ENCODE peak calls at places on chromosome 14, in nine cellular contexts. C is ovary, A is upper lobe of right lung, O is lung, X is H1, R is dorsolateral prefrontal cortex, P is K562, I is kidney epithelial cell, L is colonic mucosa. G is an unnamed sample.
A peak's percentile ranks its signal among the peaks of the same experiment; 100 is the strongest.

GRCh38 chr14:83566567-83566966 is 1963.4 kb upstream of the FLRT2 start:
- DNase-seq in P (no peak), A (no peak), O (no peak), C (no peak), L (no peak), R (no peak), X (no peak), I (no peak), G (no peak)

GRCh38 chr14:77660754-77661153 is 44.3 kb upstream of the SPTLC2 start:
- DNase-seq in P (no peak), C (no peak), O (no peak), I (peak; percentile 56), L (no peak), A (no peak), R (no peak), X (no peak), G (peak; percentile 27)

GRCh38 chr14:97771340-97772045 is 974.3 kb downstream of the VRK1 start:
- DNase-seq in C (no peak), L (no peak), R (no peak), O (no peak), A (no peak), I (no peak), P (no peak), X (no peak), G (no peak)

GRCh38 chr14:100403802-100404201 is 80.7 kb downstream of the SLC25A47 start:
- DNase-seq in L (no peak), C (no peak), P (no peak), O (no peak), A (no peak), I (no peak), X (no peak), R (no peak), G (no peak)

GRCh38 chr14:93017341-93017797 is 94.4 kb downstream of the CHGA start:
- DNase-seq in L (no peak), P (no peak), C (no peak), I (no peak), O (no peak), R (no peak), X (no peak), A (no peak), G (peak; percentile 64)

GRCh38 chr14:20440882-20441281 is 4.9 kb upstream of the KLHL33 start:
- DNase-seq in X (no peak), L (no peak), C (no peak), O (no peak), R (no peak), I (no peak), P (no peak), A (no peak), G (no peak)

GRCh38 chr14:53368714-53369191 is 215.6 kb upstream of the DDHD1 start:
- DNase-seq in I (no peak), A (no peak), P (no peak), C (no peak), O (no peak), L (no peak), X (no peak), R (no peak), G (no peak)

GRCh38 chr14:100031506-100032281 is 33.5 kb upstream of the EVL start:
- DNase-seq in A (no peak), C (peak; percentile 62), O (peak; percentile 67), L (peak; percentile 28), I (peak; percentile 97), X (no peak), P (no peak), R (no peak), G (peak; percentile 51)

GRCh38 chr14:24997335-24997734 is 52.6 kb downstream of the STXBP6 start:
- DNase-seq in P (no peak), X (no peak), O (no peak), A (no peak), C (no peak), L (no peak), I (no peak), R (no peak), G (no peak)

GRCh38 chr14:51652168-51653095 is 722 bp downstream of the FRMD6 start:
- DNase-seq in A (no peak), C (peak; percentile 54), L (peak; percentile 32), O (peak; percentile 35), I (no peak), X (peak; percentile 83), P (peak; percentile 11), R (peak; percentile 28), G (peak; percentile 43)

GRCh38 chr14:104975481-104976197 is 2.5 kb downstream of the AHNAK2 start:
- DNase-seq in C (peak; percentile 16), I (no peak), O (no peak), A (no peak), X (no peak), R (no peak), L (no peak), P (no peak), G (no peak)

GRCh38 chr14:23093104-23093503 is 1.8 kb downstream of the ACIN1 start:
- DNase-seq in L (no peak), I (no peak), A (no peak), P (no peak), X (no peak), R (no peak), O (no peak), C (no peak), G (no peak)

GRCh38 chr14:76309572-76310551 is 66.1 kb upstream of the ESRRB start:
- DNase-seq in L (no peak), C (no peak), A (no peak), I (no peak), R (no peak), P (no peak), O (no peak), X (peak; percentile 59), G (no peak)

GRCh38 chr14:34072921-34073320 is 122.0 kb upstream of the EGLN3 start:
- DNase-seq in C (no peak), L (no peak), P (no peak), X (no peak), R (no peak), A (no peak), I (no peak), O (no peak), G (no peak)

GRCh38 chr14:77376771-77377501 is at the start of the genes SAMD15 and TMED8:
- DNase-seq in A (peak; percentile 93), L (peak; percentile 84), X (peak; percentile 90), C (peak; percentile 75), P (peak; percentile 73), R (peak; percentile 78), I (peak; percentile 58), O (peak; percentile 83), G (peak; percentile 88)

GRCh38 chr14:67644428-67644827 is 24.7 kb downstream of the ARG2 start:
- DNase-seq in I (no peak), L (no peak), P (no peak), R (no peak), A (no peak), C (no peak), X (no peak), O (no peak), G (no peak)

DNA sequence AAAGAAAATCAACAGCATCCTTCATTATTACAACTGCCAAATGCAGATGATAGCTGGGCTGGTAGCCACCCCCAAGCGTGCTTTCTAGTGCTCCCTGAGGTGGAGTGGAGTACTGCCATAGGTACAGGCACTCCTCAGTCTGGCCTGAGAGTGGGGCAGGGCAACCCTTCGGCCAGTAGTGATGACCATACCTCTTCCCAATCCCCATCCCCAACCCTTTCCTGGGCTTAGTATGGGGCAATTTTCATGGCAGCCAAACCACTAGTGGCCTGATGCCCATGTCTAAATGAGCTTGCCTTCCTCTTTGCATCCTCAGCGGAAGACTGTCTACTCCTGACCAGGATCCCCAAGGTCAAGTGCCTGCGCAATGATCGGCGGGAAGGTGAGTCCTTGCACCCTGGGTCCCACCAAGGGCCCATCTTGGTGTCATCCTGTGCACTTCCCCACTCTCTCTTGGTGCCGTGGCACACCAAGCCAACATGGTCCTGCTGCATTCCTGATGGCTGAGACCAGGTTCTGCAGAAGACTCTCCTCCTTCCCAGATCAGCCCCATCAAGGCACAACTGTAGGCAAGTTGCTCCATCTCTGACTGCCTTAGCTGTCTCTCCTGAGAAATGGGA is 65.8 kb downstream of the GALNT16 start:
- DNase-seq in R (no peak), C (no peak), P (peak; percentile 27), L (no peak), A (peak; percentile 25), O (no peak), X (no peak), I (no peak), G (no peak)
- TF ChIP-seq CTCF in R (no peak), C (no peak), P (peak; percentile 24), L (no peak), A (no peak), O (no peak), X (peak; percentile 50), I (no peak), G (no peak)

DNA sequence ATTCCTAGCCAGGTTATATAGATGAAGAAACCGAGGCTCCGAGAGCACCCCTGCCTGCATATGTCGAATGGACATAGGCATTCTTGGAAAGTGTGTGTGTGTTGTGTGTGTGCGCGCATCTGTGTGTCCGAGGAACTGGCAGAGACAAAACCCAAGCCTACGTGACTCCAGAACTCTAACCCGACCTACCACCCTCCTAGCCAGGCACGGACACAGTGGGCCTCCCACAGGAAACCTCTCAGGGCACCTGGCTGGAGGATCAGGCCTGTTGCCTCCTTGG is 543 bp upstream of the PGF start:
- DNase-seq in R (no peak), P (no peak), O (no peak), A (no peak), C (no peak), X (no peak), I (no peak), L (no peak), G (no peak)
- H3K27me3 ChIP-seq in R (peaks cover 6% of the 10 kb centered on the region), P (no peaks in the 10 kb centered on the region), O (no peaks in the 10 kb centered on the region), A (no peaks in the 10 kb centered on the region), C (no peaks in the 10 kb centered on the region), X (peaks cover 13% of the 10 kb centered on the region), I (peaks cover 8% of the 10 kb centered on the region), L (no peaks in the 10 kb centered on the region), G (no peaks in the 10 kb centered on the region)

GRCh38 chr14:89214221-89214965 is 202.6 kb downstream of the FOXN3 start:
- DNase-seq in I (no peak), C (no peak), R (peak; percentile 49), L (peak; percentile 67), P (no peak), X (no peak), O (peak; percentile 91), A (peak; percentile 90), G (peak; percentile 96)
- TF ChIP-seq CTCF in I (no peak), C (no peak), R (no peak), L (no peak), P (no peak), X (no peak), O (no peak), A (peak; percentile 33), G (peak; percentile 59)

GRCh38 chr14:30873308-30874119 is 845 bp upstream of the COCH start:
- DNase-seq in P (no peak), A (no peak), R (no peak), C (no peak), X (no peak), L (no peak), I (no peak), O (no peak), G (no peak)

GRCh38 chr14:30874999-30875787 is 834 bp downstream of the COCH start:
- DNase-seq in O (no peak), C (no peak), X (peak; percentile 77), P (peak; percentile 34), I (no peak), A (no peak), L (no peak), R (no peak), G (peak; percentile 30)

GRCh38 chr14:30872602-30873001 is 1.8 kb upstream of the COCH start:
- DNase-seq in I (no peak), A (no peak), X (no peak), O (no peak), L (no peak), P (no peak), C (no peak), R (no peak), G (no peak)

GRCh38 chr14:30875788-30876053 is 1.4 kb downstream of the COCH start:
- DNase-seq in P (no peak), X (no peak), A (no peak), I (no peak), C (no peak), L (no peak), O (no peak), R (no peak), G (no peak)

GRCh38 chr14:30874120-30874998 is at the start of gene COCH:
- DNase-seq in X (peak; percentile 79), L (peak; percentile 20), O (no peak), A (peak; percentile 64), C (no peak), I (no peak), P (peak; percentile 81), R (no peak), G (peak; percentile 49)
- H3K27me3 ChIP-seq in X (peaks cover 34% of the 10 kb centered on the region), L (peaks cover 21% of the 10 kb centered on the region), O (no peaks in the 10 kb centered on the region), A (peaks cover 44% of the 10 kb centered on the region), C (no peaks in the 10 kb centered on the region), I (peaks cover 20% of the 10 kb centered on the region), P (no peaks in the 10 kb centered on the region), R (peaks cover 18% of the 10 kb centered on the region), G (no peaks in the 10 kb centered on the region)